ENCODE peak calls at places on chromosome 1, in eight cellular contexts. O is CD4-positive, alpha-beta memory T cell; P is aorta; S is A549; K is mammary epithelial cell; Q is skeletal muscle cell; A is GM12878; L is fibroblast of lung. F is an unnamed sample.

GRCh38 chr1:29709711-29710169 is 473.4 kb downstream of the PTPRU start:
- DNase-seq in O (no peak), P (no peak), S (no peak), K (peak; percentile 99), Q (peak; percentile 43), A (no peak), L (peak; percentile 49), F (no peak)

GRCh38 chr1:236400061-236400638 is 6.1 kb downstream of the EDARADD start:
- DNase-seq in O (no peak), P (no peak), S (no peak), K (no peak), Q (no peak), A (no peak), L (no peak), F (no peak)

GRCh38 chr1:1543706-1544099 is 3.3 kb upstream of the TMEM240 start:
- DNase-seq in O (no peak), P (no peak), S (no peak), K (no peak), Q (no peak), A (no peak), L (no peak), F (no peak)

GRCh38 chr1:77557053-77557452 is 125.4 kb downstream of the ZZZ3 start:
- DNase-seq in O (no peak), P (no peak), S (no peak), K (no peak), Q (no peak), A (no peak), L (no peak), F (no peak)

GRCh38 chr1:167683641-167684502 is 37.9 kb upstream of the MPZL1 start:
- DNase-seq in O (no peak), P (peak; percentile 85), S (no peak), K (peak; percentile 69), Q (no peak), A (no peak), L (peak; percentile 28), F (no peak)

GRCh38 chr1:234722904-234723588 is 113.1 kb upstream of the IRF2BP2 start:
- DNase-seq in O (no peak), P (peak; percentile 88), S (peak; percentile 43), K (peak; percentile 94), Q (peak; percentile 92), A (no peak), L (peak; percentile 92), F (peak; percentile 34)

GRCh38 chr1:2236695-2237677 is 8.9 kb downstream of the SKI start:
- DNase-seq in O (peak; percentile 68), P (no peak), S (no peak), K (no peak), Q (no peak), A (no peak), L (no peak), F (peak; percentile 69)

GRCh38 chr1:230317823-230318819 is 108.0 kb downstream of the PGBD5 start:
- DNase-seq in O (no peak), P (peak; percentile 71), S (no peak), K (no peak), Q (no peak), A (no peak), L (no peak), F (no peak)

DNA sequence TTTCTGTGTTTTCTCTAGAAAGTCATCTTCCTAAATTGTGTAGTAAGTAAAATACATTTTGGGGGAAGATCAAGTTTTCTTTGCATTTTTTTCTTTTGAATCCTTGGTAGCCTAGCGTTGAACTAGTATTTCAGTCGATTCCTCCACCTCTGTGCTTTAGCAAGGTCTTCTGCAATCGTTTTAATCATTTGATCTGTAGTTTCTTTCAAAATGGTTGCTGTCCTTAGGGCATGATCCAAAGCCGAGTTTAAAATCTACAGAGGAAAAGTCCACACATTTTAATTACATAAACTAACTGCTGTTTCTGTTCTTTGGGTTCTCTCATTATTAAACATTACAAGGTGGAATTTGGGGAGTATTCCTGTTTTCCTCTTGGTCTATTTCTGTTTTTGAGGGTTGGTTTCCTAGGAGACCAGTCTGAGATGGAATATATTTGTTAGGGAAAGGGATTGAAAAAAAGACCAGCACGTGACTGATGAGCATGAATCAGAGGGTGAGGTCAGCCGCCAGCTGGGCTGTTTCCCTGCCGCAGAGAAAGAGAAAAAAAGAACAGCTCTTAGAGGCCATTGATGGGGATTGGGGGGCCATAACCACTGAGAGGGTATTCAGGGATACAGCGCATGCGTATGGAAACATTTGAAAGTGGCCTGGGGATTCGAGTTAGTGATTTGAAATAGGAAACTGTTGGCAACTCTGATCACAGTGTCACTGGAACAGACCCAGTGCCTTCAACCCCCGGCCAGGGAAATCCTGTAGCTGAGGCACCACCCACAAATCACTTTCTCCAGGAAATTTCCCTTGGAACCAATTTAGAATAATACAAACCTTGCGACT is 40.6 kb downstream of the AKNAD1 start:
- DNase-seq in O (no peak), P (peak; percentile 84), S (no peak), K (peak; percentile 90), Q (peak; percentile 71), A (no peak), L (peak; percentile 98), F (no peak)
- H3K4me3 ChIP-seq in O (no peak overlapping the region), P (peak overlapping the region; percentile 76), S (no peak overlapping the region), K (peak overlapping the region; percentile 13), Q (peak overlapping the region; percentile 41), A (no peak overlapping the region), L (peak overlapping the region; percentile 43), F (no peak overlapping the region)

DNA sequence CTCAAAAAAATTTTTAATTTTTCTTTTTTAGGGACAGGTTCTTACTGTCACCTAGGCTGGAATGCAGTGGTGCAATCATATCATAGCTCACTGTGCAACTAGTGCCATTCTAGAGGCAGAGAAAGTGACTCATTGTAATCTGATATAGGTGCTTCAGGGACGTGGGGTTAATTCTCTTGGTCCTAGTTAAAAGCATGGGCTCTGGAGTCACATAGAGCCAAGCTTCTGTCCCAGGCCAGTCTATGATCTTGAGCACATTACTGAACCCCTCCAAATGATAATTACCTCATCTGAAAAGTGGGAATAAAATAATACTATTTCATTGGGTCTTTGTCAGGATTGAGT is 1.1 kb upstream of the ADIPOR1 start:
- DNase-seq in O (no peak), P (no peak), S (peak; percentile 64), K (peak; percentile 61), Q (no peak), A (no peak), L (peak; percentile 49), F (no peak)
- H3K4me3 ChIP-seq in O (no peak overlapping the region), P (no peak overlapping the region), S (no peak overlapping the region), K (no peak overlapping the region), Q (no peak overlapping the region), A (no peak overlapping the region), L (no peak overlapping the region), F (no peak overlapping the region)

GRCh38 chr1:41860771-41861170 is 58.0 kb downstream of the HIVEP3 start:
- DNase-seq in O (no peak), P (no peak), S (no peak), K (no peak), Q (no peak), A (no peak), L (no peak), F (no peak)

GRCh38 chr1:41864471-41865040 is 54.2 kb downstream of the HIVEP3 start:
- DNase-seq in O (no peak), P (no peak), S (no peak), K (no peak), Q (no peak), A (no peak), L (no peak), F (no peak)

GRCh38 chr1:41863683-41864082 is 55.0 kb downstream of the HIVEP3 start:
- DNase-seq in O (no peak), P (no peak), S (no peak), K (no peak), Q (no peak), A (no peak), L (no peak), F (no peak)

GRCh38 chr1:41861509-41862410 is 57.0 kb downstream of the HIVEP3 start:
- DNase-seq in O (no peak), P (no peak), S (no peak), K (peak; percentile 24), Q (no peak), A (no peak), L (no peak), F (no peak)

GRCh38 chr1:41862411-41863221 is 56.1 kb downstream of the HIVEP3 start:
- DNase-seq in O (no peak), P (no peak), S (peak; percentile 49), K (peak; percentile 82), Q (peak; percentile 63), A (no peak), L (peak; percentile 70), F (no peak)
- H3K4me3 ChIP-seq in O (no peak overlapping the region), P (no peak overlapping the region), S (peak overlapping the region; percentile 20), K (no peak overlapping the region), Q (no peak overlapping the region), A (no peak overlapping the region), L (no peak overlapping the region), F (no peak overlapping the region)

DNA sequence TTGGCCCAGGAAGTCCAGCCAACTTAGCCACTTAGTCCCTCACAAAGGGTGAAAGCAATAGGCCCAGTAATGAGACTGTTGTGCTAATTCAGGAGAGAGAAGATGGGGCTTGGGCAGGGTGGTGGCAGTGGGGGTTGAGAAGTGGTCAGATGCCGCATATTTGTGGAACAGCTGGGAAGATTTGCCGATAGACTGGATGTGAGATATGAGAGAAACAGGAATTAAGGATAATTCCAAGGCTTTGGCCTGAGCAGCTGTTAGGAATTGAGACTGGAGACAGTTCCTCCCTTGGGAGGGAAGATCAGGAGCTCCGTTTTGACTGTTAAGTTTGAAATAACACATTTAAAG is 323.6 kb upstream of the FAM78B start:
- DNase-seq in O (no peak), P (no peak), S (no peak), K (peak; percentile 19), Q (no peak), A (no peak), L (no peak), F (no peak)
- H3K4me3 ChIP-seq in O (peak overlapping the region; percentile 68), P (no peak overlapping the region), S (peak overlapping the region; percentile 36), K (no peak overlapping the region), Q (no peak overlapping the region), A (peak overlapping the region; percentile 51), L (no peak overlapping the region), F (peak overlapping the region; percentile 60)

GRCh38 chr1:243943671-243944428 is 93.8 kb upstream of the AKT3 start:
- DNase-seq in O (no peak), P (no peak), S (peak; percentile 78), K (no peak), Q (no peak), A (no peak), L (no peak), F (no peak)
- H3K4me3 ChIP-seq in O (no peak overlapping the region), P (no peak overlapping the region), S (peak overlapping the region; percentile 16), K (no peak overlapping the region), Q (no peak overlapping the region), A (no peak overlapping the region), L (no peak overlapping the region), F (no peak overlapping the region)

F was measured in effector memory CD4-positive, alpha-beta T cell.